ENCODE peak calls at places on chromosomes 16 and 17, in nine cellular contexts. One of them, this sample, is unnamed.

GRCh38 chr17:76497979-76498885 is 3.0 kb downstream of the RHBDF2 start:
- DNase-seq in heart left ventricle: peak
- DNase-seq in GM23338: peak
- DNase-seq in fibroblast of lung: peak
- DNase-seq in CD4-positive, alpha-beta T cell: no peak
- DNase-seq in OCI-LY7: no peak
- DNase-seq in endothelial cell of umbilical vein: peak
- DNase-seq in ovary: peak
- DNase-seq in breast epithelium: peak
- DNase-seq in this sample: no peak

GRCh38 chr17:17466511-17466910 is 10.3 kb upstream of the MED9 start:
- DNase-seq in heart left ventricle: no peak
- DNase-seq in GM23338: no peak
- DNase-seq in fibroblast of lung: no peak
- DNase-seq in CD4-positive, alpha-beta T cell: no peak
- DNase-seq in OCI-LY7: no peak
- DNase-seq in endothelial cell of umbilical vein: no peak
- DNase-seq in ovary: no peak
- DNase-seq in breast epithelium: no peak
- DNase-seq in this sample: no peak

GRCh38 chr17:82909322-82909904 is 69.6 kb upstream of the ZNF750 start:
- DNase-seq in heart left ventricle: peak
- DNase-seq in GM23338: no peak
- DNase-seq in fibroblast of lung: no peak
- DNase-seq in CD4-positive, alpha-beta T cell: no peak
- DNase-seq in OCI-LY7: no peak
- DNase-seq in endothelial cell of umbilical vein: no peak
- DNase-seq in ovary: no peak
- DNase-seq in breast epithelium: no peak
- DNase-seq in this sample: no peak

GRCh38 chr16:28863929-28864886 is 565 bp downstream of the SH2B1 start:
- DNase-seq in heart left ventricle: peak
- DNase-seq in GM23338: peak
- DNase-seq in fibroblast of lung: peak
- DNase-seq in CD4-positive, alpha-beta T cell: no peak
- DNase-seq in OCI-LY7: no peak
- DNase-seq in endothelial cell of umbilical vein: peak
- DNase-seq in ovary: peak
- DNase-seq in breast epithelium: no peak
- DNase-seq in this sample: no peak

GRCh38 chr16:85822145-85822544 is 22.6 kb downstream of the COX4I1 start:
- DNase-seq in heart left ventricle: no peak
- DNase-seq in GM23338: no peak
- DNase-seq in fibroblast of lung: no peak
- DNase-seq in CD4-positive, alpha-beta T cell: no peak
- DNase-seq in OCI-LY7: no peak
- DNase-seq in endothelial cell of umbilical vein: no peak
- DNase-seq in ovary: no peak
- DNase-seq in breast epithelium: no peak
- DNase-seq in this sample: no peak

GRCh38 chr16:17032332-17032731 is 438.4 kb downstream of the XYLT1 start:
- DNase-seq in heart left ventricle: no peak
- DNase-seq in GM23338: no peak
- DNase-seq in fibroblast of lung: no peak
- DNase-seq in CD4-positive, alpha-beta T cell: no peak
- DNase-seq in OCI-LY7: no peak
- DNase-seq in endothelial cell of umbilical vein: no peak
- DNase-seq in ovary: no peak
- DNase-seq in breast epithelium: no peak
- DNase-seq in this sample: no peak

GRCh38 chr17:40284085-40284713 is 3.5 kb upstream of the CDC6 start:
- DNase-seq in heart left ventricle: no peak
- DNase-seq in GM23338: no peak
- DNase-seq in fibroblast of lung: peak
- DNase-seq in CD4-positive, alpha-beta T cell: no peak
- DNase-seq in OCI-LY7: no peak
- DNase-seq in endothelial cell of umbilical vein: peak
- DNase-seq in ovary: no peak
- DNase-seq in breast epithelium: no peak
- DNase-seq in this sample: no peak

GRCh38 chr16:1442697-1443096 is 1.7 kb downstream of the CCDC154 start:
- DNase-seq in heart left ventricle: no peak
- DNase-seq in GM23338: no peak
- DNase-seq in fibroblast of lung: no peak
- DNase-seq in CD4-positive, alpha-beta T cell: no peak
- DNase-seq in OCI-LY7: no peak
- DNase-seq in endothelial cell of umbilical vein: no peak
- DNase-seq in ovary: no peak
- DNase-seq in breast epithelium: no peak
- DNase-seq in this sample: no peak

DNA sequence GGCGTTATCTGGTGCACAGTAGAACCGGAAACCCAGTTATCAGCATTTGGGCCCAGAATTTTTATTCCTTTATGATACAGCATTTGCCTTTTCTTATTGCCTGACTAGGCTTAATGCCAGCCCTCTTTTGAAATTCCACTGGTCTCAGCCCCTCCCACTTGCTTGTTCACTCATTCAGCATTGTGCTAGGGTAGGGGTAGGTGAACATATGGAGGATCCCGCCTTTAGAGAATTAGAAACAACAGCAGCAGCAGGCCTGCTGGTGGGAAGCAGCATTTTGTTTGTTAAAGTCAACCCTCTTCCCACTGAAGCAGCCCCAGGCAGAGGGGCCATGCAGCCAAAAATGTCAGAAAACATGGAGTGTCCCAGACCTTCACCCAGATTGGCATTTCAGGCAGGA is 1355.2 kb downstream of the CDH8 start:
- DNase-seq in heart left ventricle: no peak
- DNase-seq in GM23338: peak
- DNase-seq in fibroblast of lung: no peak
- DNase-seq in CD4-positive, alpha-beta T cell: no peak
- DNase-seq in OCI-LY7: no peak
- DNase-seq in endothelial cell of umbilical vein: no peak
- DNase-seq in ovary: no peak
- DNase-seq in breast epithelium: no peak
- DNase-seq in this sample: no peak
- TF ChIP-seq CTCF in heart left ventricle: no peak
- TF ChIP-seq CTCF in GM23338: no peak
- TF ChIP-seq CTCF in fibroblast of lung: no peak
- TF ChIP-seq CTCF in CD4-positive, alpha-beta T cell: no peak
- TF ChIP-seq CTCF in OCI-LY7: no peak
- TF ChIP-seq CTCF in endothelial cell of umbilical vein: no peak
- TF ChIP-seq CTCF in ovary: no peak
- TF ChIP-seq CTCF in breast epithelium: no peak
- TF ChIP-seq CTCF in this sample: no peak

GRCh38 chr17:58002558-58002957 is 4.5 kb downstream of the SRSF1 start:
- DNase-seq in heart left ventricle: no peak
- DNase-seq in GM23338: no peak
- DNase-seq in fibroblast of lung: no peak
- DNase-seq in CD4-positive, alpha-beta T cell: no peak
- DNase-seq in OCI-LY7: no peak
- DNase-seq in endothelial cell of umbilical vein: no peak
- DNase-seq in ovary: no peak
- DNase-seq in breast epithelium: no peak
- DNase-seq in this sample: no peak

GRCh38 chr17:58002973-58003372 is 4.1 kb downstream of the SRSF1 start:
- DNase-seq in heart left ventricle: no peak
- DNase-seq in GM23338: no peak
- DNase-seq in fibroblast of lung: no peak
- DNase-seq in CD4-positive, alpha-beta T cell: no peak
- DNase-seq in OCI-LY7: no peak
- DNase-seq in endothelial cell of umbilical vein: no peak
- DNase-seq in ovary: no peak
- DNase-seq in breast epithelium: no peak
- DNase-seq in this sample: no peak

GRCh38 chr17:58001461-58002124 is 5.5 kb downstream of the SRSF1 start:
- DNase-seq in heart left ventricle: no peak
- DNase-seq in GM23338: no peak
- DNase-seq in fibroblast of lung: no peak
- DNase-seq in CD4-positive, alpha-beta T cell: no peak
- DNase-seq in OCI-LY7: no peak
- DNase-seq in endothelial cell of umbilical vein: no peak
- DNase-seq in ovary: no peak
- DNase-seq in breast epithelium: no peak
- DNase-seq in this sample: no peak

GRCh38 chr17:58004060-58004459 is 3.0 kb downstream of the SRSF1 start:
- DNase-seq in heart left ventricle: no peak
- DNase-seq in GM23338: no peak
- DNase-seq in fibroblast of lung: no peak
- DNase-seq in CD4-positive, alpha-beta T cell: no peak
- DNase-seq in OCI-LY7: no peak
- DNase-seq in endothelial cell of umbilical vein: no peak
- DNase-seq in ovary: no peak
- DNase-seq in breast epithelium: no peak
- DNase-seq in this sample: no peak

DNA sequence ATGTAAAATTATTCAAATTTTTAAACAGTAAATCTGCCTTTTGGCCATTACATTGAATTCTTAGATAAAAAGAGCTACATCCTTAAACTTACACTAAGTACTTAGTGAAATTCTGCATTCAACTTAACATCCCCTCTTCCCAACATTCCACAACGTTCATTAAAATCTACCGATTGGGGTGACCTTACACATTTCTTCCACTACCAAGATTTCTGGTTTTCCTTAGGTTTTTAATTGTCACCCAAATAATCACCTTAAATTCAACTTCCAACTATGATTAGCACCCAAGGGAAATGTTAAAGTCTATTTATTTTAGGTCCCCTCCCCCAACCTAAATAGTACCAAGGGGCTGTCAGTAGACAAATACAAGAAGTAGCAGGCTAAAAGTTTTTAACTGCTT is 4.9 kb downstream of the SRSF1 start:
- DNase-seq in heart left ventricle: no peak
- DNase-seq in GM23338: no peak
- DNase-seq in fibroblast of lung: no peak
- DNase-seq in CD4-positive, alpha-beta T cell: no peak
- DNase-seq in OCI-LY7: no peak
- DNase-seq in endothelial cell of umbilical vein: no peak
- DNase-seq in ovary: no peak
- DNase-seq in breast epithelium: no peak
- DNase-seq in this sample: no peak
- TF ChIP-seq CTCF in heart left ventricle: no peak
- TF ChIP-seq CTCF in GM23338: no peak
- TF ChIP-seq CTCF in fibroblast of lung: no peak
- TF ChIP-seq CTCF in CD4-positive, alpha-beta T cell: no peak
- TF ChIP-seq CTCF in OCI-LY7: no peak
- TF ChIP-seq CTCF in endothelial cell of umbilical vein: no peak
- TF ChIP-seq CTCF in ovary: no peak
- TF ChIP-seq CTCF in breast epithelium: no peak
- TF ChIP-seq CTCF in this sample: no peak

GRCh38 chr16:63998-64913 is 8.2 kb downstream of the RHBDF1 start:
- DNase-seq in heart left ventricle: peak
- DNase-seq in GM23338: no peak
- DNase-seq in fibroblast of lung: no peak
- DNase-seq in CD4-positive, alpha-beta T cell: no peak
- DNase-seq in OCI-LY7: no peak
- DNase-seq in endothelial cell of umbilical vein: no peak
- DNase-seq in ovary: no peak
- DNase-seq in breast epithelium: peak
- DNase-seq in this sample: no peak

GRCh38 chr16:64914-65255 is 7.5 kb downstream of the RHBDF1 start:
- DNase-seq in heart left ventricle: no peak
- DNase-seq in GM23338: no peak
- DNase-seq in fibroblast of lung: no peak
- DNase-seq in CD4-positive, alpha-beta T cell: no peak
- DNase-seq in OCI-LY7: no peak
- DNase-seq in endothelial cell of umbilical vein: no peak
- DNase-seq in ovary: no peak
- DNase-seq in breast epithelium: no peak
- DNase-seq in this sample: no peak

GRCh38 chr16:62891-63290 is 9.3 kb downstream of the SNRNP25 start:
- DNase-seq in heart left ventricle: peak
- DNase-seq in GM23338: no peak
- DNase-seq in fibroblast of lung: no peak
- DNase-seq in CD4-positive, alpha-beta T cell: no peak
- DNase-seq in OCI-LY7: no peak
- DNase-seq in endothelial cell of umbilical vein: no peak
- DNase-seq in ovary: no peak
- DNase-seq in breast epithelium: no peak
- DNase-seq in this sample: no peak

GRCh38 chr16:62283-62682 is 8.7 kb downstream of the SNRNP25 start:
- DNase-seq in heart left ventricle: no peak
- DNase-seq in GM23338: no peak
- DNase-seq in fibroblast of lung: no peak
- DNase-seq in CD4-positive, alpha-beta T cell: no peak
- DNase-seq in OCI-LY7: no peak
- DNase-seq in endothelial cell of umbilical vein: no peak
- DNase-seq in ovary: no peak
- DNase-seq in breast epithelium: no peak
- DNase-seq in this sample: no peak

GRCh38 chr16:63466-63865 is 9.0 kb downstream of the RHBDF1 start:
- DNase-seq in heart left ventricle: peak
- DNase-seq in GM23338: no peak
- DNase-seq in fibroblast of lung: no peak
- DNase-seq in CD4-positive, alpha-beta T cell: no peak
- DNase-seq in OCI-LY7: no peak
- DNase-seq in endothelial cell of umbilical vein: no peak
- DNase-seq in ovary: no peak
- DNase-seq in breast epithelium: no peak
- DNase-seq in this sample: no peak
- TF ChIP-seq CTCF in heart left ventricle: no peak
- TF ChIP-seq CTCF in GM23338: no peak
- TF ChIP-seq CTCF in fibroblast of lung: no peak
- TF ChIP-seq CTCF in CD4-positive, alpha-beta T cell: no peak
- TF ChIP-seq CTCF in OCI-LY7: no peak
- TF ChIP-seq CTCF in endothelial cell of umbilical vein: no peak
- TF ChIP-seq CTCF in ovary: no peak
- TF ChIP-seq CTCF in breast epithelium: no peak
- TF ChIP-seq CTCF in this sample: no peak

DNA sequence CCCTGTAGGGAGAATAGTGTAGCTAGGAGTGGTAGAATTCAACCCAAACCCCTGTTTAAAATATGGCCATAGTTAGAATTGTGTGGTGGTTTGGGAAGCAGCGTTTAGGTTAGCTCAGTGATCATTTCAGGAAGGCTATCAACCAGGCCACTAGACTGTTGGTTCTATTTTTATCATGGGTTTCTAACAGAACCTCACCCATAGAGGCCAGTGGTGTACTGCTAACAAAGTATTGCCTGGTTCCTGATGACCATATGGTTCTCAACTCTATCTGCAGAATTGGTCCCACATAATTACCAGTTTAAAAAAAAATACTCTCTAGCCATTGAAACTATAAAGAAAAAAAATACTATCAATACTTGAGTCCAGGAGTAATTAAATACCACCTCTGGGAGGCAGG is 70.5 kb upstream of the RASL10B start:
- DNase-seq in heart left ventricle: no peak
- DNase-seq in GM23338: no peak
- DNase-seq in fibroblast of lung: no peak
- DNase-seq in CD4-positive, alpha-beta T cell: no peak
- DNase-seq in OCI-LY7: no peak
- DNase-seq in endothelial cell of umbilical vein: no peak
- DNase-seq in ovary: no peak
- DNase-seq in breast epithelium: no peak
- DNase-seq in this sample: no peak
- TF ChIP-seq CTCF in heart left ventricle: peak
- TF ChIP-seq CTCF in GM23338: peak
- TF ChIP-seq CTCF in fibroblast of lung: no peak
- TF ChIP-seq CTCF in CD4-positive, alpha-beta T cell: no peak
- TF ChIP-seq CTCF in OCI-LY7: no peak
- TF ChIP-seq CTCF in endothelial cell of umbilical vein: no peak
- TF ChIP-seq CTCF in ovary: no peak
- TF ChIP-seq CTCF in breast epithelium: no peak
- TF ChIP-seq CTCF in this sample: no peak

GRCh38 chr16:7268182-7268581 is 64.5 kb upstream of the RBFOX1 start:
- DNase-seq in heart left ventricle: no peak
- DNase-seq in GM23338: peak
- DNase-seq in fibroblast of lung: no peak
- DNase-seq in CD4-positive, alpha-beta T cell: no peak
- DNase-seq in OCI-LY7: peak
- DNase-seq in endothelial cell of umbilical vein: no peak
- DNase-seq in ovary: no peak
- DNase-seq in breast epithelium: no peak
- DNase-seq in this sample: peak
- TF ChIP-seq CTCF in heart left ventricle: peak
- TF ChIP-seq CTCF in GM23338: peak
- TF ChIP-seq CTCF in fibroblast of lung: peak
- TF ChIP-seq CTCF in CD4-positive, alpha-beta T cell: no peak
- TF ChIP-seq CTCF in OCI-LY7: peak
- TF ChIP-seq CTCF in endothelial cell of umbilical vein: no peak
- TF ChIP-seq CTCF in ovary: no peak
- TF ChIP-seq CTCF in breast epithelium: no peak
- TF ChIP-seq CTCF in this sample: peak